ENCODE peak calls at places on chromosomes 1 and 21, in five cellular contexts. One of them, this sample, is unnamed.

GRCh38 chr1:228308085-228308601 is 98.5 kb downstream of the TRIM11 start:
- DNase-seq in thoracic aorta: no peak
- DNase-seq in brain microvascular endothelial cell: no peak
- DNase-seq in fibroblast of lung: no peak
- DNase-seq in right lobe of liver: no peak
- DNase-seq in this sample: no peak

GRCh38 chr1:193458628-193459027 is 272.2 kb upstream of the B3GALT2 start:
- DNase-seq in right lobe of liver: no peak
- DNase-seq in thoracic aorta: no peak
- DNase-seq in fibroblast of lung: no peak
- DNase-seq in brain microvascular endothelial cell: no peak
- DNase-seq in this sample: no peak

GRCh38 chr1:178086294-178087255 is 7.3 kb upstream of the RASAL2 start:
- DNase-seq in brain microvascular endothelial cell: peak
- DNase-seq in right lobe of liver: no peak
- DNase-seq in fibroblast of lung: peak
- DNase-seq in thoracic aorta: no peak
- DNase-seq in this sample: peak

GRCh38 chr1:53957231-53957818 is 11.2 kb downstream of the LRRC42 start:
- DNase-seq in brain microvascular endothelial cell: no peak
- DNase-seq in fibroblast of lung: no peak
- DNase-seq in thoracic aorta: no peak
- DNase-seq in right lobe of liver: no peak
- DNase-seq in this sample: peak

GRCh38 chr1:209246660-209247059 is 336.9 kb upstream of the CAMK1G start:
- DNase-seq in right lobe of liver: no peak
- DNase-seq in brain microvascular endothelial cell: peak
- DNase-seq in fibroblast of lung: no peak
- DNase-seq in thoracic aorta: no peak
- DNase-seq in this sample: no peak

GRCh38 chr1:118949317-118949716 is 38.8 kb downstream of the TBX15 start:
- DNase-seq in brain microvascular endothelial cell: peak
- DNase-seq in thoracic aorta: no peak
- DNase-seq in fibroblast of lung: peak
- DNase-seq in right lobe of liver: no peak
- DNase-seq in this sample: peak

GRCh38 chr1:234768569-234769283 is 158.7 kb upstream of the IRF2BP2 start:
- DNase-seq in right lobe of liver: no peak
- DNase-seq in brain microvascular endothelial cell: no peak
- DNase-seq in fibroblast of lung: no peak
- DNase-seq in thoracic aorta: no peak
- DNase-seq in this sample: no peak

GRCh38 chr1:13863701-13864100 is 163.7 kb downstream of the PRDM2 start:
- DNase-seq in fibroblast of lung: no peak
- DNase-seq in thoracic aorta: no peak
- DNase-seq in brain microvascular endothelial cell: no peak
- DNase-seq in right lobe of liver: no peak
- DNase-seq in this sample: no peak

GRCh38 chr1:232969791-232970190 is 19.4 kb downstream of the NTPCR start:
- DNase-seq in brain microvascular endothelial cell: no peak
- DNase-seq in thoracic aorta: no peak
- DNase-seq in fibroblast of lung: no peak
- DNase-seq in right lobe of liver: no peak
- DNase-seq in this sample: no peak

GRCh38 chr1:206469411-206469932 is 804 bp upstream of the IKBKE start:
- DNase-seq in brain microvascular endothelial cell: no peak
- DNase-seq in thoracic aorta: no peak
- DNase-seq in right lobe of liver: no peak
- DNase-seq in fibroblast of lung: no peak
- DNase-seq in this sample: no peak

GRCh38 chr1:175192111-175192629 is 406 bp downstream of the KIAA0040 start:
- DNase-seq in brain microvascular endothelial cell: no peak
- DNase-seq in right lobe of liver: peak
- DNase-seq in fibroblast of lung: no peak
- DNase-seq in thoracic aorta: no peak
- DNase-seq in this sample: no peak

GRCh38 chr21:43639470-43640178 is 19.7 kb downstream of the HSF2BP start:
- DNase-seq in brain microvascular endothelial cell: no peak
- DNase-seq in thoracic aorta: no peak
- DNase-seq in right lobe of liver: no peak
- DNase-seq in fibroblast of lung: peak
- DNase-seq in this sample: peak

GRCh38 chr1:153485880-153486279 is 25.4 kb upstream of the S100A7 start:
- DNase-seq in right lobe of liver: no peak
- DNase-seq in brain microvascular endothelial cell: no peak
- DNase-seq in thoracic aorta: no peak
- DNase-seq in fibroblast of lung: no peak
- DNase-seq in this sample: no peak

GRCh38 chr1:113456967-113457366 is 66.7 kb downstream of the MAGI3 start:
- DNase-seq in thoracic aorta: peak
- DNase-seq in right lobe of liver: no peak
- DNase-seq in fibroblast of lung: peak
- DNase-seq in brain microvascular endothelial cell: peak
- DNase-seq in this sample: peak

GRCh38 chr1:67441183-67441582 is 11.0 kb upstream of the SERBP1 start:
- DNase-seq in right lobe of liver: no peak
- DNase-seq in brain microvascular endothelial cell: peak
- DNase-seq in fibroblast of lung: peak
- DNase-seq in thoracic aorta: peak
- DNase-seq in this sample: peak

GRCh38 chr21:14487490-14488432 is 58.4 kb downstream of the SAMSN1 start:
- DNase-seq in fibroblast of lung: no peak
- DNase-seq in thoracic aorta: no peak
- DNase-seq in brain microvascular endothelial cell: no peak
- DNase-seq in right lobe of liver: no peak
- DNase-seq in this sample: no peak

GRCh38 chr1:46133181-46133658 is 791 bp upstream of the PIK3R3 start:
- DNase-seq in brain microvascular endothelial cell: no peak
- DNase-seq in thoracic aorta: no peak
- DNase-seq in fibroblast of lung: no peak
- DNase-seq in right lobe of liver: no peak
- DNase-seq in this sample: no peak

GRCh38 chr1:46130144-46130543 is 2.3 kb downstream of the PIK3R3 start:
- DNase-seq in brain microvascular endothelial cell: no peak
- DNase-seq in fibroblast of lung: peak
- DNase-seq in thoracic aorta: no peak
- DNase-seq in right lobe of liver: no peak
- DNase-seq in this sample: no peak

GRCh38 chr1:46132529-46133180 is at the start of gene PIK3R3:
- DNase-seq in right lobe of liver: peak
- DNase-seq in brain microvascular endothelial cell: peak
- DNase-seq in thoracic aorta: peak
- DNase-seq in fibroblast of lung: peak
- DNase-seq in this sample: peak

GRCh38 chr1:46131727-46132528 is 501 bp downstream of the PIK3R3 start:
- DNase-seq in right lobe of liver: no peak
- DNase-seq in brain microvascular endothelial cell: peak
- DNase-seq in fibroblast of lung: peak
- DNase-seq in thoracic aorta: no peak
- DNase-seq in this sample: no peak

GRCh38 chr1:46131093-46131492 is 1.3 kb downstream of the PIK3R3 start:
- DNase-seq in brain microvascular endothelial cell: no peak
- DNase-seq in thoracic aorta: no peak
- DNase-seq in fibroblast of lung: peak
- DNase-seq in right lobe of liver: no peak
- DNase-seq in this sample: no peak
- H3K4me3 ChIP-seq in brain microvascular endothelial cell: peak
- H3K4me3 ChIP-seq in thoracic aorta: peak
- H3K4me3 ChIP-seq in fibroblast of lung: peak
- H3K4me3 ChIP-seq in right lobe of liver: peak
- H3K4me3 ChIP-seq in this sample: peak

GRCh38 chr1:160741597-160742348 is 2.7 kb downstream of the SLAMF7 start:
- DNase-seq in brain microvascular endothelial cell: no peak
- DNase-seq in fibroblast of lung: no peak
- DNase-seq in thoracic aorta: no peak
- DNase-seq in right lobe of liver: no peak
- DNase-seq in this sample: no peak
- TF ChIP-seq CTCF in brain microvascular endothelial cell: no peak
- TF ChIP-seq CTCF in fibroblast of lung: no peak
- TF ChIP-seq CTCF in thoracic aorta: no peak
- TF ChIP-seq CTCF in right lobe of liver: no peak
- TF ChIP-seq CTCF in this sample: no peak

GRCh38 chr21:37072239-37072987 is 458 bp downstream of the PIGP start:
- DNase-seq in right lobe of liver: peak
- DNase-seq in brain microvascular endothelial cell: peak
- DNase-seq in fibroblast of lung: no peak
- DNase-seq in thoracic aorta: peak
- DNase-seq in this sample: peak

GRCh38 chr21:37073417-37074194 is 552 bp downstream of the TTC3 start:
- DNase-seq in thoracic aorta: peak
- DNase-seq in right lobe of liver: peak
- DNase-seq in brain microvascular endothelial cell: peak
- DNase-seq in fibroblast of lung: peak
- DNase-seq in this sample: peak

GRCh38 chr21:37072988-37073416 is at the start of the genes PIGP and TTC3:
- DNase-seq in thoracic aorta: peak
- DNase-seq in right lobe of liver: peak
- DNase-seq in fibroblast of lung: peak
- DNase-seq in brain microvascular endothelial cell: peak
- DNase-seq in this sample: peak

GRCh38 chr21:37074195-37074510 is 1.1 kb downstream of the TTC3 start:
- DNase-seq in thoracic aorta: no peak
- DNase-seq in right lobe of liver: no peak
- DNase-seq in fibroblast of lung: no peak
- DNase-seq in brain microvascular endothelial cell: no peak
- DNase-seq in this sample: no peak

DNA sequence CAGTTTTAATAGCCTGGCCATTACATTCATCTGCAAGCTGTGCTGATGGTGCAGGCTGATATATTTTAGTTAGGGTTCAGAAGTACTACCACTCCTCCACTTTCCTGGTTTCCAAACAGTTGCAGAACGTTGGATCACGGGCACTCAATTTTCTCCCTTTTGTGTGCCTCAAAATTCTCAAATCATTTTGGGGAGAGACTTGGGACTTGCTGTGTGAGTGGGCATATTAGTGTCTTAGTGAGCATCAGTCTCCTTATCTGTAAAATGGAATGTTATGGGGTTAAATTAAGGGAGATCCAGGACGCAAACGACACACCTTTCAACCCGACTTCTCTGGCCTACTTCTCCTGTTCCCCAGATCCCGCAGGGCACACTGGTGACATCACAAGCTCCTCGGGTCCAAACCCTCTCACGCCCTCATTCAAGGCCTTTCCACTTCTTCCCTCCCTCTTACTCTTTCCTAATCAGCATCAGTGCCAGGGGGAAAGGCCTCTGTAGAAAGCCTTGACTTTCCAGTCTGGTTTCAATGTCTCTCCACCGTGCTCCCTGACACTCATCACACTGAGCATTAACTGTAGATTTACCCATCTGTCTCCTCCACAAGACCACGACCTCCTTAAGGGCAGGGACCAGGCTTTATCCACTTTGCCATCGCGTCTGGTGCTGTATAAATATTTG is 1.2 kb downstream of the PIGP start:
- DNase-seq in right lobe of liver: no peak
- DNase-seq in thoracic aorta: no peak
- DNase-seq in brain microvascular endothelial cell: peak
- DNase-seq in fibroblast of lung: peak
- DNase-seq in this sample: peak
- H3K4me3 ChIP-seq in right lobe of liver: peak
- H3K4me3 ChIP-seq in thoracic aorta: peak
- H3K4me3 ChIP-seq in brain microvascular endothelial cell: peak
- H3K4me3 ChIP-seq in fibroblast of lung: peak
- H3K4me3 ChIP-seq in this sample: peak

DNA sequence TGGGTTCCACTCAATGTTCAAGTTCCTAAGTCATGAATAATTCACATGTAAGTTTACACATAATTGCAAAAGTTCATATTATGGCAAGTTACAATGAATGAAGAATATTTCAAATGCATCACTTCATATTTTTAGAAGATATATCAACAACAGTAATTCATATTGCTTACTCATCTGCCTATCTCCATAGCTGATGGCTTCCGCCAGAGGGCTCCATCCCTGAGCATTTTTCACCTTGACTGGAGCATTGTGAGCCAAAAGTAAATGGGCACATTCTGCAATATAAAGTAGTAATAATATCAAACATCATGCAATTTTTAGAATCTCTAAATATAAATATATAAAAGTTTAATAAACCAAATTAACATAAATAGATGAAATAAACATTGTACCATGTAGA is 29.8 kb downstream of the ANKRD13C start:
- DNase-seq in brain microvascular endothelial cell: no peak
- DNase-seq in fibroblast of lung: no peak
- DNase-seq in right lobe of liver: no peak
- DNase-seq in thoracic aorta: no peak
- DNase-seq in this sample: no peak
- TF ChIP-seq CTCF in brain microvascular endothelial cell: peak
- TF ChIP-seq CTCF in fibroblast of lung: no peak
- TF ChIP-seq CTCF in right lobe of liver: no peak
- TF ChIP-seq CTCF in thoracic aorta: no peak
- TF ChIP-seq CTCF in this sample: no peak

GRCh38 chr1:88892146-88892877 is 945 bp upstream of the GTF2B start:
- DNase-seq in right lobe of liver: no peak
- DNase-seq in fibroblast of lung: peak
- DNase-seq in brain microvascular endothelial cell: peak
- DNase-seq in thoracic aorta: no peak
- DNase-seq in this sample: peak
- H3K4me3 ChIP-seq in right lobe of liver: peak
- H3K4me3 ChIP-seq in fibroblast of lung: peak
- H3K4me3 ChIP-seq in brain microvascular endothelial cell: peak
- H3K4me3 ChIP-seq in thoracic aorta: peak
- H3K4me3 ChIP-seq in this sample: peak